ENCODE peak calls at places on chromosomes 2 and 18, in five cellular contexts. B is stimulated activated CD8-positive, alpha-beta memory T cell treated with anti-CD3 and anti-CD28 coated beads, Interleukin-15, amount 100 ng/mL, for 4 hours; Y is left colon; Q is right lobe of liver; P is breast epithelium. U is an unnamed sample.

GRCh38 chr2:11073251-11073650 is 82.0 kb upstream of the SLC66A3 start:
- DNase-seq in Y (peak; percentile 64), P (no peak), Q (no peak), B (no peak), U (no peak)

GRCh38 chr2:128556633-128557032 is 238.0 kb upstream of the HS6ST1 start:
- DNase-seq in B (no peak), Y (no peak), Q (no peak), P (no peak), U (no peak)

GRCh38 chr18:63199743-63200241 is 119.8 kb downstream of the BCL2 start:
- DNase-seq in P (no peak), B (no peak), Q (no peak), Y (no peak), U (no peak)

GRCh38 chr2:45651415-45652089 is at the start of gene PRKCE:
- DNase-seq in B (peak; percentile 6), Y (peak; percentile 79), P (peak; percentile 57), Q (peak; percentile 78), U (peak; percentile 77)

GRCh38 chr2:109222825-109223471 is 93.9 kb downstream of the SH3RF3 start:
- DNase-seq in P (no peak), B (no peak), Y (no peak), Q (no peak), U (no peak)

GRCh38 chr2:74690571-74690970 is 36.5 kb downstream of the SEMA4F start:
- DNase-seq in Y (no peak), B (no peak), Q (no peak), P (no peak), U (no peak)

GRCh38 chr2:134737671-134738070 is 18.9 kb upstream of the TMEM163 start:
- DNase-seq in Q (no peak), Y (no peak), B (no peak), P (no peak), U (no peak)

GRCh38 chr2:200751786-200752185 is 59.9 kb upstream of the BZW1 start:
- DNase-seq in B (no peak), P (no peak), Q (no peak), Y (no peak), U (no peak)

GRCh38 chr18:51765712-51766360 is 568.4 kb upstream of the MEX3C start:
- DNase-seq in P (no peak), Y (no peak), B (no peak), Q (no peak), U (no peak)

GRCh38 chr2:32832821-32833220 is 113.9 kb upstream of the LTBP1 start:
- DNase-seq in Y (no peak), B (no peak), Q (no peak), P (no peak), U (no peak)

GRCh38 chr2:64797881-64798590 is 144.3 kb upstream of the SERTAD2 start:
- DNase-seq in Q (no peak), Y (no peak), P (no peak), B (no peak), U (no peak)

GRCh38 chr18:76686737-76687231 is 135.6 kb upstream of the ZNF236 start:
- DNase-seq in B (no peak), Q (peak; percentile 66), P (peak; percentile 54), Y (peak; percentile 45), U (peak; percentile 67)

GRCh38 chr2:202037086-202037485 is 3.4 kb downstream of the FZD7 start:
- DNase-seq in Y (no peak), B (no peak), Q (no peak), P (no peak), U (no peak)

GRCh38 chr2:241274127-241274526 is 41.3 kb downstream of the HDLBP start:
- DNase-seq in Q (no peak), B (no peak), P (no peak), Y (no peak), U (no peak)

GRCh38 chr18:67854340-67854739 is 337.8 kb upstream of the DSEL start:
- DNase-seq in Q (no peak), Y (no peak), B (no peak), P (no peak), U (no peak)

GRCh38 chr2:233363744-233364235 is 9.5 kb downstream of the DGKD start:
- DNase-seq in Y (no peak), Q (no peak), B (no peak), P (no peak), U (no peak)

U was measured in lower lobe of right lung.